ENCODE peak calls at places on chromosomes 1 and 21, in eight cellular contexts. One of them, this sample, is unnamed.

GRCh38 chr1:238690415-238690814 is 696.0 kb upstream of the CHRM3 start:
- DNase-seq in NCI-H748 treated with DMSO at 0.1 percent for 48 hours: no peak
- DNase-seq in AG09319: no peak
- DNase-seq in H7: no peak
- DNase-seq in A549: peak; percentile 6
- DNase-seq in colonic mucosa: no peak
- DNase-seq in activated T-cell treated with anti-CD3 and anti-CD28 coated beads for 1 hour: no peak
- DNase-seq in ureter: no peak
- DNase-seq in this sample: no peak

GRCh38 chr1:155070721-155071556 is 7.4 kb downstream of the EFNA4 start:
- DNase-seq in NCI-H748 treated with DMSO at 0.1 percent for 48 hours: peak; percentile 69
- DNase-seq in AG09319: no peak
- DNase-seq in H7: peak; percentile 95
- DNase-seq in A549: peak; percentile 71
- DNase-seq in colonic mucosa: peak; percentile 84
- DNase-seq in activated T-cell treated with anti-CD3 and anti-CD28 coated beads for 1 hour: peak; percentile 67
- DNase-seq in ureter: no peak
- DNase-seq in this sample: peak; percentile 81

GRCh38 chr1:201737350-201738060 is 91.5 kb upstream of the IPO9 start:
- DNase-seq in NCI-H748 treated with DMSO at 0.1 percent for 48 hours: no peak
- DNase-seq in AG09319: no peak
- DNase-seq in H7: peak; percentile 76
- DNase-seq in A549: no peak
- DNase-seq in colonic mucosa: no peak
- DNase-seq in activated T-cell treated with anti-CD3 and anti-CD28 coated beads for 1 hour: no peak
- DNase-seq in ureter: no peak
- DNase-seq in this sample: no peak

GRCh38 chr1:101291562-101292035 is 54.8 kb downstream of the S1PR1 start:
- DNase-seq in NCI-H748 treated with DMSO at 0.1 percent for 48 hours: no peak
- DNase-seq in AG09319: peak; percentile 69
- DNase-seq in H7: no peak
- DNase-seq in A549: no peak
- DNase-seq in colonic mucosa: no peak
- DNase-seq in activated T-cell treated with anti-CD3 and anti-CD28 coated beads for 1 hour: no peak
- DNase-seq in ureter: no peak
- DNase-seq in this sample: peak; percentile 37

GRCh38 chr1:32988665-32989064 is 24.1 kb upstream of the RNF19B start:
- DNase-seq in NCI-H748 treated with DMSO at 0.1 percent for 48 hours: no peak
- DNase-seq in AG09319: no peak
- DNase-seq in H7: no peak
- DNase-seq in A549: no peak
- DNase-seq in colonic mucosa: no peak
- DNase-seq in activated T-cell treated with anti-CD3 and anti-CD28 coated beads for 1 hour: no peak
- DNase-seq in ureter: no peak
- DNase-seq in this sample: no peak

GRCh38 chr1:184116287-184116686 is 64.8 kb downstream of the TSEN15 start:
- DNase-seq in NCI-H748 treated with DMSO at 0.1 percent for 48 hours: no peak
- DNase-seq in AG09319: no peak
- DNase-seq in H7: no peak
- DNase-seq in A549: no peak
- DNase-seq in colonic mucosa: no peak
- DNase-seq in activated T-cell treated with anti-CD3 and anti-CD28 coated beads for 1 hour: no peak
- DNase-seq in ureter: no peak
- DNase-seq in this sample: no peak

GRCh38 chr21:38489283-38489677 is 9.0 kb downstream of the ERG start:
- DNase-seq in NCI-H748 treated with DMSO at 0.1 percent for 48 hours: no peak
- DNase-seq in AG09319: no peak
- DNase-seq in H7: no peak
- DNase-seq in A549: no peak
- DNase-seq in colonic mucosa: no peak
- DNase-seq in activated T-cell treated with anti-CD3 and anti-CD28 coated beads for 1 hour: no peak
- DNase-seq in ureter: no peak
- DNase-seq in this sample: no peak

GRCh38 chr1:11790880-11791715 is 14.7 kb downstream of the MTHFR start:
- DNase-seq in NCI-H748 treated with DMSO at 0.1 percent for 48 hours: no peak
- DNase-seq in AG09319: peak; percentile 94
- DNase-seq in H7: peak; percentile 27
- DNase-seq in A549: peak; percentile 71
- DNase-seq in colonic mucosa: peak; percentile 84
- DNase-seq in activated T-cell treated with anti-CD3 and anti-CD28 coated beads for 1 hour: no peak
- DNase-seq in ureter: peak; percentile 93
- DNase-seq in this sample: no peak

GRCh38 chr1:34858901-34859441 is 578 bp downstream of the SMIM12 start:
- DNase-seq in NCI-H748 treated with DMSO at 0.1 percent for 48 hours: no peak
- DNase-seq in AG09319: no peak
- DNase-seq in H7: peak; percentile 23
- DNase-seq in A549: no peak
- DNase-seq in colonic mucosa: peak; percentile 28
- DNase-seq in activated T-cell treated with anti-CD3 and anti-CD28 coated beads for 1 hour: no peak
- DNase-seq in ureter: no peak
- DNase-seq in this sample: no peak

GRCh38 chr21:34513109-34513675 is 1.2 kb upstream of the KCNE1 start:
- DNase-seq in NCI-H748 treated with DMSO at 0.1 percent for 48 hours: no peak
- DNase-seq in AG09319: no peak
- DNase-seq in H7: no peak
- DNase-seq in A549: no peak
- DNase-seq in colonic mucosa: no peak
- DNase-seq in activated T-cell treated with anti-CD3 and anti-CD28 coated beads for 1 hour: no peak
- DNase-seq in ureter: no peak
- DNase-seq in this sample: no peak

GRCh38 chr1:212771341-212771740 is 20.2 kb downstream of the NSL1 start:
- DNase-seq in NCI-H748 treated with DMSO at 0.1 percent for 48 hours: no peak
- DNase-seq in AG09319: no peak
- DNase-seq in H7: no peak
- DNase-seq in A549: no peak
- DNase-seq in colonic mucosa: no peak
- DNase-seq in activated T-cell treated with anti-CD3 and anti-CD28 coated beads for 1 hour: no peak
- DNase-seq in ureter: no peak
- DNase-seq in this sample: no peak

GRCh38 chr1:93680121-93681094 is 1.2 kb downstream of the BCAR3 start:
- DNase-seq in NCI-H748 treated with DMSO at 0.1 percent for 48 hours: peak; percentile 35
- DNase-seq in AG09319: peak; percentile 74
- DNase-seq in H7: peak; percentile 92
- DNase-seq in A549: peak; percentile 90
- DNase-seq in colonic mucosa: peak; percentile 91
- DNase-seq in activated T-cell treated with anti-CD3 and anti-CD28 coated beads for 1 hour: peak; percentile 17
- DNase-seq in ureter: peak; percentile 84
- DNase-seq in this sample: peak; percentile 87

GRCh38 chr1:117003253-117003875 is 1.8 kb downstream of the CD101 start:
- DNase-seq in NCI-H748 treated with DMSO at 0.1 percent for 48 hours: no peak
- DNase-seq in AG09319: no peak
- DNase-seq in H7: no peak
- DNase-seq in A549: no peak
- DNase-seq in colonic mucosa: no peak
- DNase-seq in activated T-cell treated with anti-CD3 and anti-CD28 coated beads for 1 hour: no peak
- DNase-seq in ureter: no peak
- DNase-seq in this sample: no peak

GRCh38 chr1:229221106-229222019 is 49.5 kb upstream of the RAB4A start:
- DNase-seq in NCI-H748 treated with DMSO at 0.1 percent for 48 hours: peak; percentile 88
- DNase-seq in AG09319: no peak
- DNase-seq in H7: no peak
- DNase-seq in A549: peak; percentile 95
- DNase-seq in colonic mucosa: peak; percentile 65
- DNase-seq in activated T-cell treated with anti-CD3 and anti-CD28 coated beads for 1 hour: no peak
- DNase-seq in ureter: peak; percentile 66
- DNase-seq in this sample: no peak

GRCh38 chr1:58762806-58763205 is 21.0 kb downstream of the JUN start:
- DNase-seq in NCI-H748 treated with DMSO at 0.1 percent for 48 hours: no peak
- DNase-seq in AG09319: no peak
- DNase-seq in H7: no peak
- DNase-seq in A549: no peak
- DNase-seq in colonic mucosa: no peak
- DNase-seq in activated T-cell treated with anti-CD3 and anti-CD28 coated beads for 1 hour: no peak
- DNase-seq in ureter: no peak
- DNase-seq in this sample: no peak

GRCh38 chr1:223556414-223557124 is 108.9 kb downstream of the CAPN8 start:
- DNase-seq in NCI-H748 treated with DMSO at 0.1 percent for 48 hours: peak; percentile 9
- DNase-seq in AG09319: no peak
- DNase-seq in H7: peak; percentile 87
- DNase-seq in A549: peak; percentile 61
- DNase-seq in colonic mucosa: peak; percentile 77
- DNase-seq in activated T-cell treated with anti-CD3 and anti-CD28 coated beads for 1 hour: no peak
- DNase-seq in ureter: no peak
- DNase-seq in this sample: peak; percentile 59

GRCh38 chr1:192945417-192946130 is 113.6 kb downstream of the UCHL5 start:
- DNase-seq in NCI-H748 treated with DMSO at 0.1 percent for 48 hours: no peak
- DNase-seq in AG09319: no peak
- DNase-seq in H7: no peak
- DNase-seq in A549: no peak
- DNase-seq in colonic mucosa: no peak
- DNase-seq in activated T-cell treated with anti-CD3 and anti-CD28 coated beads for 1 hour: no peak
- DNase-seq in ureter: no peak
- DNase-seq in this sample: no peak

GRCh38 chr1:246083416-246083815 is 423.7 kb downstream of the SMYD3 start:
- DNase-seq in NCI-H748 treated with DMSO at 0.1 percent for 48 hours: no peak
- DNase-seq in AG09319: no peak
- DNase-seq in H7: no peak
- DNase-seq in A549: no peak
- DNase-seq in colonic mucosa: no peak
- DNase-seq in activated T-cell treated with anti-CD3 and anti-CD28 coated beads for 1 hour: no peak
- DNase-seq in ureter: no peak
- DNase-seq in this sample: no peak

GRCh38 chr1:75338974-75339483 is 204.8 kb downstream of the LHX8 start:
- DNase-seq in NCI-H748 treated with DMSO at 0.1 percent for 48 hours: peak; percentile 76
- DNase-seq in AG09319: no peak
- DNase-seq in H7: no peak
- DNase-seq in A549: no peak
- DNase-seq in colonic mucosa: no peak
- DNase-seq in activated T-cell treated with anti-CD3 and anti-CD28 coated beads for 1 hour: no peak
- DNase-seq in ureter: no peak
- DNase-seq in this sample: peak; percentile 23

GRCh38 chr1:55593299-55593698 is 378.1 kb upstream of the USP24 start:
- DNase-seq in NCI-H748 treated with DMSO at 0.1 percent for 48 hours: no peak
- DNase-seq in AG09319: no peak
- DNase-seq in H7: no peak
- DNase-seq in A549: no peak
- DNase-seq in colonic mucosa: no peak
- DNase-seq in activated T-cell treated with anti-CD3 and anti-CD28 coated beads for 1 hour: no peak
- DNase-seq in ureter: no peak
- DNase-seq in this sample: no peak

GRCh38 chr1:153505576-153505975 is 30.2 kb downstream of the S100A6 start:
- DNase-seq in NCI-H748 treated with DMSO at 0.1 percent for 48 hours: no peak
- DNase-seq in AG09319: no peak
- DNase-seq in H7: no peak
- DNase-seq in A549: no peak
- DNase-seq in colonic mucosa: no peak
- DNase-seq in activated T-cell treated with anti-CD3 and anti-CD28 coated beads for 1 hour: no peak
- DNase-seq in ureter: no peak
- DNase-seq in this sample: no peak

GRCh38 chr1:112704908-112705627 is 1.9 kb downstream of the RHOC start:
- DNase-seq in NCI-H748 treated with DMSO at 0.1 percent for 48 hours: peak; percentile 32
- DNase-seq in AG09319: peak; percentile 90
- DNase-seq in H7: peak; percentile 96
- DNase-seq in A549: peak; percentile 88
- DNase-seq in colonic mucosa: peak; percentile 90
- DNase-seq in activated T-cell treated with anti-CD3 and anti-CD28 coated beads for 1 hour: no peak
- DNase-seq in ureter: peak; percentile 93
- DNase-seq in this sample: peak; percentile 93

GRCh38 chr21:45887121-45887611 is 94.4 kb upstream of the COL6A1 start:
- DNase-seq in NCI-H748 treated with DMSO at 0.1 percent for 48 hours: no peak
- DNase-seq in AG09319: no peak
- DNase-seq in H7: no peak
- DNase-seq in A549: no peak
- DNase-seq in colonic mucosa: no peak
- DNase-seq in activated T-cell treated with anti-CD3 and anti-CD28 coated beads for 1 hour: no peak
- DNase-seq in ureter: no peak
- DNase-seq in this sample: no peak

GRCh38 chr1:58929667-58930325 is 145.9 kb upstream of the JUN start:
- DNase-seq in NCI-H748 treated with DMSO at 0.1 percent for 48 hours: no peak
- DNase-seq in AG09319: no peak
- DNase-seq in H7: no peak
- DNase-seq in A549: peak; percentile 86
- DNase-seq in colonic mucosa: peak; percentile 91
- DNase-seq in activated T-cell treated with anti-CD3 and anti-CD28 coated beads for 1 hour: peak; percentile 33
- DNase-seq in ureter: peak; percentile 53
- DNase-seq in this sample: no peak

GRCh38 chr1:151277249-151277648 is 4.8 kb upstream of the ZNF687 start:
- DNase-seq in NCI-H748 treated with DMSO at 0.1 percent for 48 hours: no peak
- DNase-seq in AG09319: no peak
- DNase-seq in H7: no peak
- DNase-seq in A549: no peak
- DNase-seq in colonic mucosa: no peak
- DNase-seq in activated T-cell treated with anti-CD3 and anti-CD28 coated beads for 1 hour: no peak
- DNase-seq in ureter: no peak
- DNase-seq in this sample: no peak

GRCh38 chr1:228081578-228082259 is 789 bp upstream of the ARF1 start:
- DNase-seq in NCI-H748 treated with DMSO at 0.1 percent for 48 hours: no peak
- DNase-seq in AG09319: no peak
- DNase-seq in H7: peak; percentile 89
- DNase-seq in A549: no peak
- DNase-seq in colonic mucosa: no peak
- DNase-seq in activated T-cell treated with anti-CD3 and anti-CD28 coated beads for 1 hour: no peak
- DNase-seq in ureter: no peak
- DNase-seq in this sample: peak; percentile 59

GRCh38 chr1:159930634-159931033 is 5.3 kb upstream of the TAGLN2 start:
- DNase-seq in NCI-H748 treated with DMSO at 0.1 percent for 48 hours: no peak
- DNase-seq in AG09319: no peak
- DNase-seq in H7: peak; percentile 20
- DNase-seq in A549: no peak
- DNase-seq in colonic mucosa: no peak
- DNase-seq in activated T-cell treated with anti-CD3 and anti-CD28 coated beads for 1 hour: no peak
- DNase-seq in ureter: no peak
- DNase-seq in this sample: no peak

GRCh38 chr1:64183380-64183984 is 19.9 kb upstream of the UBE2U start:
- DNase-seq in NCI-H748 treated with DMSO at 0.1 percent for 48 hours: no peak
- DNase-seq in AG09319: no peak
- DNase-seq in H7: no peak
- DNase-seq in A549: no peak
- DNase-seq in colonic mucosa: no peak
- DNase-seq in activated T-cell treated with anti-CD3 and anti-CD28 coated beads for 1 hour: no peak
- DNase-seq in ureter: no peak
- DNase-seq in this sample: no peak

GRCh38 chr1:237042892-237043576 is 1.1 kb downstream of the RYR2 start:
- DNase-seq in NCI-H748 treated with DMSO at 0.1 percent for 48 hours: no peak
- DNase-seq in AG09319: no peak
- DNase-seq in H7: peak; percentile 68
- DNase-seq in A549: no peak
- DNase-seq in colonic mucosa: no peak
- DNase-seq in activated T-cell treated with anti-CD3 and anti-CD28 coated beads for 1 hour: no peak
- DNase-seq in ureter: no peak
- DNase-seq in this sample: peak; percentile 22

GRCh38 chr21:43608225-43608624 is 51.1 kb downstream of the HSF2BP start:
- DNase-seq in NCI-H748 treated with DMSO at 0.1 percent for 48 hours: no peak
- DNase-seq in AG09319: no peak
- DNase-seq in H7: no peak
- DNase-seq in A549: no peak
- DNase-seq in colonic mucosa: no peak
- DNase-seq in activated T-cell treated with anti-CD3 and anti-CD28 coated beads for 1 hour: no peak
- DNase-seq in ureter: no peak
- DNase-seq in this sample: no peak

GRCh38 chr1:19737413-19737812 is 62.3 kb downstream of the TMCO4 start:
- DNase-seq in NCI-H748 treated with DMSO at 0.1 percent for 48 hours: no peak
- DNase-seq in AG09319: no peak
- DNase-seq in H7: no peak
- DNase-seq in A549: no peak
- DNase-seq in colonic mucosa: no peak
- DNase-seq in activated T-cell treated with anti-CD3 and anti-CD28 coated beads for 1 hour: no peak
- DNase-seq in ureter: no peak
- DNase-seq in this sample: no peak